ENCODE peak calls at places on chromosomes 2 and 18, in nine cellular contexts. S, G, E, H, P, A, N, B and R are unnamed samples. For H3K9me3 and H3K27me3, the result is how much of the 10 kb centered on the place peaks cover.

GRCh38 chr2:45892757-45893156 is 241.3 kb downstream of the PRKCE start:
- DNase-seq in S (no peak), G (no peak), E (no peak), A (no peak), N (no peak), H (no peak), B (no peak), P (no peak), R (no peak)

GRCh38 chr2:157789933-157790511 is 86.1 kb downstream of the ACVR1 start:
- DNase-seq in H (no peak), P (peak), G (no peak), A (no peak), S (peak), E (no peak), N (peak), B (no peak), R (peak)

GRCh38 chr18:1848716-1849115 is 722.6 kb downstream of the METTL4 start:
- DNase-seq in A (no peak), H (no peak), G (no peak), E (no peak), B (no peak), S (no peak), N (no peak), P (no peak), R (no peak)

GRCh38 chr18:36284671-36285295 is 12.7 kb upstream of the FHOD3 start:
- DNase-seq in A (no peak), G (no peak), E (peak), S (no peak), P (no peak), H (no peak), B (no peak), N (no peak), R (peak)

GRCh38 chr2:163834841-163835240 is 99.0 kb upstream of the FIGN start:
- DNase-seq in G (no peak), B (no peak), P (no peak), A (no peak), H (no peak), N (no peak), S (no peak), E (no peak), R (no peak)

GRCh38 chr2:191166756-191167445 is 16.1 kb upstream of the STAT4 start:
- DNase-seq in G (no peak), N (no peak), S (no peak), P (no peak), A (no peak), H (no peak), B (no peak), E (no peak), R (no peak)

GRCh38 chr18:76765649-76766048 is 56.7 kb upstream of the ZNF236 start:
- DNase-seq in H (no peak), E (no peak), B (no peak), G (no peak), S (no peak), P (no peak), A (no peak), N (no peak), R (no peak)

GRCh38 chr2:20050712-20051517 is 513 bp downstream of the LAPTM4A start:
- DNase-seq in A (no peak), S (peak), P (peak), B (peak), H (peak), E (peak), N (peak), G (no peak), R (peak)

GRCh38 chr2:129780316-129781282 is 198.9 kb upstream of the RAB6C start:
- DNase-seq in P (no peak), S (no peak), G (no peak), B (no peak), A (no peak), E (no peak), N (no peak), H (no peak), R (no peak)

GRCh38 chr2:83022631-83023210 is 1436.4 kb downstream of the SUCLG1 start:
- DNase-seq in A (no peak), H (no peak), S (no peak), N (no peak), E (no peak), B (no peak), P (no peak), G (no peak), R (no peak)

GRCh38 chr2:6793371-6793770 is 72.3 kb downstream of the CMPK2 start:
- DNase-seq in G (no peak), P (no peak), H (no peak), A (no peak), S (no peak), B (no peak), N (no peak), E (no peak), R (no peak)

GRCh38 chr18:65287642-65288041 is 463.2 kb upstream of the CDH7 start:
- DNase-seq in B (no peak), S (no peak), N (no peak), H (no peak), E (no peak), G (no peak), P (no peak), A (no peak), R (no peak)

GRCh38 chr2:10229462-10230099 is 73.1 kb upstream of the HPCAL1 start:
- DNase-seq in E (no peak), G (no peak), P (no peak), H (no peak), A (no peak), B (no peak), N (no peak), S (no peak), R (no peak)

GRCh38 chr2:55879976-55880375 is 43.6 kb downstream of the EFEMP1 start:
- DNase-seq in G (no peak), E (no peak), S (no peak), B (no peak), N (no peak), H (no peak), P (no peak), A (no peak), R (no peak)

GRCh38 chr18:36446059-36446458 is 148.5 kb downstream of the FHOD3 start:
- DNase-seq in H (no peak), E (no peak), B (no peak), N (no peak), S (no peak), A (no peak), G (no peak), P (no peak), R (no peak)

GRCh38 chr2:65116645-65117044 is 13.3 kb downstream of the RAB1A start:
- DNase-seq in S (no peak), G (no peak), B (no peak), P (no peak), E (no peak), N (no peak), A (no peak), H (no peak), R (no peak)

GRCh38 chr2:37529830-37530452 is 141.5 kb downstream of the CDC42EP3 start:
- DNase-seq in E (no peak), G (no peak), P (no peak), H (no peak), S (no peak), A (no peak), N (no peak), B (no peak), R (no peak)

GRCh38 chr2:237943395-237944094 is 23.3 kb upstream of the UBE2F start:
- DNase-seq in B (no peak), P (no peak), S (no peak), N (no peak), H (no peak), E (no peak), G (no peak), A (no peak), R (no peak)

GRCh38 chr2:186365406-186365805 is 120.7 kb upstream of the ZC3H15 start:
- DNase-seq in S (no peak), P (no peak), E (no peak), N (no peak), A (no peak), H (no peak), G (no peak), B (no peak), R (no peak)

GRCh38 chr2:201847483-201847882 is 41.1 kb downstream of the CDK15 start:
- DNase-seq in G (no peak), N (no peak), S (no peak), P (no peak), E (no peak), B (no peak), A (no peak), H (no peak), R (no peak)

GRCh38 chr2:32124660-32125059 is 41.0 kb upstream of the SLC30A6 start:
- DNase-seq in N (no peak), E (no peak), A (no peak), P (no peak), G (no peak), S (no peak), H (no peak), B (no peak), R (no peak)

GRCh38 chr18:5052491-5052890 is 144.6 kb downstream of the AKAIN1 start:
- DNase-seq in B (no peak), G (no peak), E (no peak), P (no peak), S (no peak), N (no peak), H (no peak), A (no peak), R (no peak)

GRCh38 chr2:142893241-142893640 is 15.8 kb downstream of the KYNU start:
- DNase-seq in P (no peak), N (no peak), H (no peak), S (no peak), G (no peak), A (no peak), E (no peak), B (no peak), R (no peak)

GRCh38 chr2:47262657-47263056 is 107.5 kb upstream of the STPG4 start:
- DNase-seq in H (no peak), B (no peak), G (no peak), N (no peak), P (no peak), S (no peak), E (no peak), A (no peak), R (no peak)

GRCh38 chr2:60934153-60934722 is 52.9 kb downstream of the REL start:
- DNase-seq in B (no peak), N (no peak), G (no peak), H (no peak), E (no peak), S (no peak), A (no peak), P (no peak), R (peak)

GRCh38 chr2:102410952-102411351 is 12.0 kb upstream of the IL18RAP start:
- DNase-seq in N (no peak), S (no peak), G (no peak), H (no peak), P (no peak), E (no peak), A (no peak), B (no peak), R (no peak)

GRCh38 chr2:102417946-102418345 is 5.0 kb upstream of the IL18RAP start:
- DNase-seq in A (no peak), H (no peak), S (no peak), E (no peak), B (no peak), P (no peak), G (no peak), N (no peak), R (no peak)

GRCh38 chr2:102412199-102412598 is 10.8 kb upstream of the IL18RAP start:
- DNase-seq in N (no peak), H (no peak), G (no peak), A (no peak), E (no peak), S (no peak), B (no peak), P (no peak), R (no peak)
- H3K9me3 ChIP-seq in N (under half), H (under half), G (under half), A (under half), E (under half), S (under half), B (under half), P (under half), R (under half)

GRCh38 chr2:51032748-51033355 is 920 bp upstream of the NRXN1 start:
- DNase-seq in G (no peak), B (no peak), N (no peak), A (no peak), H (no peak), P (no peak), S (no peak), E (no peak), R (no peak)
- H3K27me3 ChIP-seq in G (under half), B (under half), N (under half), A (under half), H (under half), P (under half), S (under half), E (under half), R (under half)

GRCh38 chr2:197322143-197322542 is 11.6 kb upstream of the ANKRD44 start:
- DNase-seq in H (no peak), N (no peak), G (no peak), A (no peak), P (no peak), S (no peak), B (no peak), E (no peak), R (no peak)

GRCh38 chr2:197327073-197327775 is 16.6 kb upstream of the ANKRD44 start:
- DNase-seq in N (no peak), S (no peak), G (no peak), E (no peak), B (no peak), P (no peak), H (no peak), A (no peak), R (no peak)

GRCh38 chr2:197322729-197323720 is 12.4 kb upstream of the ANKRD44 start:
- DNase-seq in E (no peak), G (no peak), N (no peak), S (no peak), H (no peak), A (no peak), P (no peak), B (no peak), R (no peak)

GRCh38 chr2:197327776-197328169 is 17.2 kb upstream of the ANKRD44 start:
- DNase-seq in A (no peak), P (no peak), N (no peak), E (no peak), B (no peak), S (no peak), H (no peak), G (no peak), R (no peak)

GRCh38 chr2:197324801-197325200 is 14.2 kb upstream of the ANKRD44 start:
- DNase-seq in A (no peak), E (no peak), S (no peak), P (no peak), N (no peak), B (no peak), H (no peak), G (no peak), R (no peak)
- H3K9me3 ChIP-seq in A (under half), E (under half), S (under half), P (under half), N (under half), B (under half), H (under half), G (under half), R (under half)

DNA sequence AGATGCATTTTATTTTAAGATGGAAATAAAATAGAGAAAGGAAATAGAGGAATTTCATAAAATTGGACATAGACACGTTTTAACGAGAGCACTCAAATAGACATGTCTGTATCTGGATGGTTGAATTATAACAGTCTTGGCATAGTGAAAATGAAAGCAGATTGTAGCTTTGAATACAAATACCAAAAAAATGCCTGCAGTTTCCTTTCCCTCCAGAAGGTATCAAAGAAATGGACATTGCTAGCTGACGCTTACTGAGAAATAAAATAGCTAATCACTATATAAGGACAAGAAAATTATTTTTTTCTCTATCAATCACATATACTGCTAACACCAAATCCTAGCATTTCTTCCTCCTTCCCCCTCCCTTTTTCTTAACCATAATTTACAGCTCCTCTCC is 11.4 kb upstream of the MAPRE2 start:
- DNase-seq in G (no peak), S (no peak), B (no peak), E (no peak), P (no peak), H (no peak), A (no peak), N (no peak), R (peak)
- H3K27me3 ChIP-seq in G (under half), S (under half), B (under half), E (under half), P (under half), H (under half), A (under half), N (under half), R (under half)

GRCh38 chr2:233202531-233202944 is 48.9 kb upstream of the ATG16L1 start:
- DNase-seq in N (no peak), A (no peak), H (no peak), B (no peak), P (no peak), G (no peak), S (no peak), E (no peak), R (no peak)

GRCh38 chr2:233208382-233209116 is 42.9 kb upstream of the ATG16L1 start:
- DNase-seq in E (no peak), A (no peak), P (no peak), H (no peak), G (no peak), N (no peak), S (no peak), B (no peak), R (peak)

GRCh38 chr2:233203060-233203459 is 48.4 kb upstream of the ATG16L1 start:
- DNase-seq in H (no peak), A (no peak), N (no peak), B (no peak), S (no peak), E (no peak), G (no peak), P (no peak), R (no peak)

GRCh38 chr2:233201271-233202013 is 50.0 kb upstream of the ATG16L1 start:
- DNase-seq in A (no peak), E (no peak), S (no peak), G (no peak), P (no peak), B (no peak), N (no peak), H (no peak), R (no peak)

DNA sequence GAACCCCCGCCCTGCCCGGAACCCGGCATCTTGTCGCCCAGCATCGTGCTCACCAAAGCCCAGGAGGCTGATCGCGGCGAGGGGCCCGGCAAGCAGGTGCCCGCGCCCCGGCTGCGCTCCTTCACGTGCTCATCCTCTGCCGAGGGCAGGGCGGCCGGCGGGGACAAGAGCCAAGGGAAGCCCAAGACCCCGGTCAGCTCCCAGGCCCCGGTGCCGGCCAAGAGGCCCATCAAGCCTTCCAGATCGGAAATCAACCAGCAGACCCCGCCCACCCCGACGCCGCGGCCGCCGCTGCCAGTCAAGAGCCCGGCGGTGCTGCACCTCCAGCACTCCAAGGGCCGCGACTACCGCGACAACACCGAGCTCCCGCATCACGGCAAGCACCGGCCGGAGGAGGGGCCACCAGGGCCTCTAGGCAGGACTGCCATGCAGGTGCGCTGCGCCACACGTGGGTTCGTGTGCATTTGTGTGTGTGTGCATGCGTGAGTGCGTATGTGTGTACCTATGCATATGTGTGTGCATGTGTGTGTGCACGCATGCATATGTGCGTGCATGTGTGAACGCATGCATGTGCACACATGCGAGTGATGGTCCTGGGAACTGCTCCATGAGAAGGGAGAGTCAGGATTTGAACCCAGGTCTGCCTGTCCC is 47.1 kb upstream of the ATG16L1 start:
- DNase-seq in N (no peak), A (no peak), E (no peak), P (no peak), H (no peak), B (no peak), G (no peak), S (no peak), R (no peak)
- H3K9me3 ChIP-seq in N (under half), A (under half), E (under half), P (under half), H (under half), B (under half), G (under half), S (under half), R (under half)

GRCh38 chr2:176128172-176129012 is 1.1 kb upstream of the HOXD8 start:
- DNase-seq in G (peak), N (no peak), E (no peak), B (no peak), A (no peak), P (no peak), H (no peak), S (no peak), R (no peak)

GRCh38 chr2:176126929-176127768 is 2.4 kb upstream of the HOXD8 start:
- DNase-seq in P (peak), A (no peak), G (no peak), H (no peak), E (peak), S (peak), N (peak), B (peak), R (peak)

GRCh38 chr2:176129013-176129796 is at the start of gene HOXD8:
- DNase-seq in S (no peak), N (no peak), B (peak), G (no peak), A (no peak), P (no peak), H (no peak), E (no peak), R (no peak)

GRCh38 chr2:176129825-176130152 is 284 bp downstream of the HOXD8 start:
- DNase-seq in N (no peak), H (no peak), P (no peak), B (no peak), E (no peak), G (no peak), S (no peak), A (no peak), R (no peak)

GRCh38 chr2:176127769-176128072 is 1.8 kb upstream of the HOXD8 start:
- DNase-seq in S (no peak), H (no peak), G (no peak), N (no peak), E (no peak), B (no peak), A (no peak), P (no peak), R (no peak)
- H3K27me3 ChIP-seq in S (under half), H (half or more), G (half or more), N (under half), E (half or more), B (under half), A (half or more), P (half or more), R (under half)

DNA sequence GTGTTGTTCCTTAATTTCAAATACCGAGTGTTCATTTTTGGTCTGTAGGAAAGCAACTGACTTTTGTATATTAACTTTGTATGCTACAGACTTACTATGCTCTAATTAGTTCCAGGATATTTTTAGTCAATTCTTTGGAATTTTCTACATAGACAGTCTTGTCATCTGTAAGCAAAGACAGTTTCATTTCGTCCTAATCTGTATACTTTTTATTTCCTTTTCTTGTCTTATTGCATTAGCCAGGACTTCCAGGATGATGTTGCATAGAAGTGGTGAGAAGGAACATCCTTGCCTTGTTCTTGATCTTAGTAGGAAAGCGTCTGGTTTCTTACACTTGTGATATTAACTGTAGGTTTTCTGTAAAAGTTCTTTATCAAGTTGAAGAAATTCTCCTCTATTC is 56.5 kb downstream of the EPC2 start:
- DNase-seq in N (no peak), H (no peak), E (no peak), S (no peak), G (no peak), P (no peak), A (no peak), B (no peak), R (no peak)
- H3K9me3 ChIP-seq in N (under half), H (under half), E (under half), S (under half), G (under half), P (under half), A (under half), B (under half), R (under half)